ENCODE peak calls at places on chromosomes 4 and X, in nine cellular contexts. Q, J, X, H, A, B, T, U and R are unnamed samples.

GRCh38 chrX:102720237-102721168 is at the start of gene GPRASP3:
- DNase-seq in T (peak; percentile 63), U (no peak), X (no peak), A (peak; percentile 60), J (peak; percentile 83), H (peak; percentile 76), B (peak; percentile 77), Q (peak; percentile 72), R (peak; percentile 83)

GRCh38 chr4:156598138-156598681 is 373.4 kb downstream of the PDGFC start:
- DNase-seq in X (no peak), A (peak; percentile 39), B (peak; percentile 77), T (no peak), J (peak; percentile 37), U (peak; percentile 11), Q (no peak), H (no peak), R (peak; percentile 67)

GRCh38 chrX:107470198-107470597 is 20.7 kb downstream of the FRMPD3 start:
- DNase-seq in J (no peak), T (no peak), Q (no peak), U (no peak), B (no peak), H (no peak), A (no peak), X (peak; percentile 64), R (no peak)

GRCh38 chrX:40945366-40945713 is 139.9 kb upstream of the USP9X start:
- DNase-seq in B (peak; percentile 81), T (no peak), A (peak; percentile 78), X (no peak), Q (no peak), J (no peak), H (no peak), U (no peak), R (no peak)

GRCh38 chr4:55172694-55173287 is 47.4 kb upstream of the KDR start:
- DNase-seq in A (peak; percentile 68), B (peak; percentile 53), H (peak; percentile 23), Q (no peak), T (no peak), X (no peak), J (no peak), U (no peak), R (no peak)

GRCh38 chrX:149312936-149313432 is 192.1 kb downstream of the IDS start:
- DNase-seq in J (no peak), U (no peak), A (peak; percentile 3), H (no peak), X (no peak), B (no peak), T (no peak), Q (no peak), R (no peak)

GRCh38 chr4:111483375-111484169 is 661.7 kb upstream of the FAM241A start:
- DNase-seq in A (no peak), Q (no peak), X (no peak), B (no peak), T (no peak), U (no peak), H (no peak), J (no peak), R (no peak)

GRCh38 chr4:150259861-150260567 is 181.8 kb downstream of the DCLK2 start:
- DNase-seq in B (no peak), U (no peak), A (no peak), X (no peak), J (no peak), H (no peak), Q (no peak), T (no peak), R (no peak)

GRCh38 chr4:23660865-23661264 is 229.0 kb downstream of the PPARGC1A start:
- DNase-seq in T (no peak), J (no peak), Q (no peak), U (no peak), A (no peak), H (no peak), X (no peak), B (no peak), R (no peak)
- TF ChIP-seq CTCF in T (no peak), J (no peak), Q (no peak), U (no peak), A (no peak), H (no peak), X (peak; percentile 53), B (no peak), R (no peak)

GRCh38 chr4:175770555-175770954 is 41.5 kb downstream of the GPM6A start:
- DNase-seq in U (no peak), T (no peak), A (no peak), Q (no peak), J (no peak), B (no peak), X (no peak), H (no peak), R (no peak)
- H3K4me3 ChIP-seq in U (no peak overlapping the region), T (no peak overlapping the region), A (no peak overlapping the region), Q (no peak overlapping the region), J (no peak overlapping the region), B (no peak overlapping the region), X (no peak overlapping the region), H (peak overlapping the region; percentile 18), R (no peak overlapping the region)

GRCh38 chr4:6681191-6681590 is 12.5 kb upstream of the S100P start:
- DNase-seq in X (no peak), J (no peak), A (no peak), T (no peak), H (no peak), B (no peak), U (no peak), Q (no peak), R (no peak)
- TF ChIP-seq CTCF in X (no peak), J (no peak), A (peak; percentile 43), T (no peak), H (no peak), B (no peak), U (no peak), Q (no peak), R (no peak)

DNA sequence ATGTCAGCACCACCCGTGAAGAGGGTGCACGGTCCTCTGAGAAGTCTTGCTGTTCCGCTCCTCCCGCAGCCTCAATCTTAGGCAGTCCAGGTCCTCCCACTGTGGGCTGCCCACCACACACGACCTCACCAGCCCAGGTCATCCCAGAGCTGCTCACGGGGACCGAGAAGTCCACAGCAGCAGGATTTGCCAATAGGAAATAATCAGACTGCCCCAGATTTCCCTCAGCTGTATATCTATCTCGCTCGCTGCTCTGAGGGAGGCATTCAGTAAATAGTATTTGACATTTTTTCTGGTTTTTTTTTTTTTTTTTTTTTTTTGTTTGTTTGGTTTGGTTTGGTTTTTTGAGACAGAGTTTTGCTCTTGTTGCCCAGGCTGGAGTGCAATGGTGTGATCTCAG is 83.8 kb downstream of the STOX2 start:
- DNase-seq in J (no peak), X (no peak), Q (no peak), A (no peak), T (no peak), U (no peak), B (no peak), H (no peak), R (no peak)
- H3K4me3 ChIP-seq in J (no peak overlapping the region), X (no peak overlapping the region), Q (no peak overlapping the region), A (no peak overlapping the region), T (no peak overlapping the region), U (no peak overlapping the region), B (no peak overlapping the region), H (peak overlapping the region; percentile 66), R (no peak overlapping the region)

GRCh38 chr4:7309176-7309575 is 116.8 kb downstream of the SORCS2 start:
- DNase-seq in J (no peak), X (no peak), T (no peak), U (peak; percentile 43), Q (no peak), H (peak; percentile 27), B (no peak), A (no peak), R (no peak)

GRCh38 chr4:7309636-7310035 is 117.3 kb downstream of the SORCS2 start:
- DNase-seq in J (no peak), H (no peak), X (no peak), A (no peak), U (no peak), B (no peak), T (no peak), Q (no peak), R (no peak)

GRCh38 chr4:7312691-7313090 is 120.4 kb downstream of the SORCS2 start:
- DNase-seq in J (no peak), Q (no peak), U (no peak), H (no peak), X (no peak), A (no peak), B (no peak), T (no peak), R (no peak)

GRCh38 chr4:7307391-7308099 is 115.2 kb downstream of the SORCS2 start:
- DNase-seq in J (no peak), H (no peak), A (no peak), B (no peak), Q (no peak), T (no peak), U (no peak), X (no peak), R (no peak)

DNA sequence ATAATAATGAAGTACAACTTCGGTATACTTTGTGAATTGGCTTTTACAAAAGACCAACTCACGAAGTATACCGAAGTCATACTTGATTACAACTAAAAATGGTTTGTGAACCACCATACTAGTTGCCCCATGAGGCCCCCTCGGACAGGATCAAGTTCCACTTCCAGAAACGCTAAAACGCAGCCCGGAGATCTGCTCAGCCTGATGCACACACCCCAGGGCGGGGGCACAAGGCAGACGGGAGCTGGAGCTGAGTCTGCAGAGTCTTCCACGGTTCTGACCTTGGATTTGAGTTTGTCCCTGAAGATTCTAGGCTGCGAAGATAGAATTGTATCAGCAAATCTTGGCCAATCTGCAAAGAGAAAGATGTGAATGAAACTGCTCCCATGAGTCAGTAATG is 118.1 kb downstream of the SORCS2 start:
- DNase-seq in X (no peak), B (no peak), Q (no peak), A (no peak), T (no peak), J (no peak), H (no peak), U (no peak), R (no peak)
- TF ChIP-seq CTCF in X (no peak), B (no peak), Q (no peak), A (no peak), T (no peak), J (no peak), H (no peak), U (no peak), R (no peak)

GRCh38 chr4:105630670-105631655 is 77.5 kb downstream of the INTS12 start:
- DNase-seq in Q (no peak), H (no peak), A (peak; percentile 77), B (no peak), J (no peak), T (no peak), X (no peak), U (no peak), R (no peak)

GRCh38 chr4:105634402-105634801 is 74.1 kb downstream of the INTS12 start:
- DNase-seq in X (no peak), H (no peak), Q (no peak), U (no peak), T (no peak), B (no peak), J (no peak), A (no peak), R (no peak)

GRCh38 chr4:105632599-105632998 is 75.9 kb downstream of the INTS12 start:
- DNase-seq in H (no peak), Q (no peak), U (no peak), A (no peak), B (no peak), T (no peak), J (no peak), X (no peak), R (no peak)

GRCh38 chr4:105633241-105633640 is 75.2 kb downstream of the INTS12 start:
- DNase-seq in A (peak; percentile 77), J (no peak), T (no peak), X (no peak), H (no peak), Q (no peak), B (no peak), U (no peak), R (no peak)

GRCh38 chr4:105631818-105632400 is 76.6 kb downstream of the INTS12 start:
- DNase-seq in U (no peak), B (no peak), A (no peak), Q (no peak), J (no peak), T (no peak), H (no peak), X (no peak), R (no peak)
- H3K4me3 ChIP-seq in U (no peak overlapping the region), B (no peak overlapping the region), A (no peak overlapping the region), Q (no peak overlapping the region), J (no peak overlapping the region), T (no peak overlapping the region), H (no peak overlapping the region), X (no peak overlapping the region), R (no peak overlapping the region)